ENCODE peak calls at places on chromosome 2, in seven cellular contexts. C is neuronal stem cell, X is fibroblast of lung, Z is lung, O is GM23248, M is left ventricle myocardium inferior, R is hepatocyte. L is an unnamed sample. For H3K4me1, the result is how much of the 10 kb centered on the place peaks cover.

GRCh38 chr2:113117594-113118262 is 9.7 kb upstream of the IL1RN start:
- DNase-seq in C (no peak), X (peak), Z (peak), O (peak), M (no peak), R (peak), L (peak)

GRCh38 chr2:17574406-17575073 is 34.0 kb downstream of the VSNL1 start:
- DNase-seq in C (no peak), X (no peak), Z (no peak), O (no peak), M (no peak), R (no peak), L (no peak)

GRCh38 chr2:201357216-201357615 is at the start of gene FLACC1:
- DNase-seq in C (peak), X (peak), Z (peak), O (peak), M (no peak), R (peak), L (no peak)

GRCh38 chr2:56208380-56208779 is 24.6 kb downstream of the CCDC85A start:
- DNase-seq in C (no peak), X (no peak), Z (no peak), O (no peak), M (no peak), R (no peak), L (peak)

GRCh38 chr2:1938986-1939385 is 194.7 kb upstream of the PXDN start:
- DNase-seq in C (no peak), X (no peak), Z (no peak), O (no peak), M (no peak), R (no peak), L (no peak)

GRCh38 chr2:172088245-172089004 is 3.1 kb downstream of the DLX1 start:
- DNase-seq in C (peak), X (no peak), Z (no peak), O (no peak), M (no peak), R (no peak), L (peak)

GRCh38 chr2:41994177-41994576 is 53.6 kb upstream of the PKDCC start:
- DNase-seq in C (no peak), X (peak), Z (no peak), O (peak), M (no peak), R (no peak), L (no peak)

GRCh38 chr2:85183078-85183477 is 49.9 kb downstream of the TCF7L1 start:
- DNase-seq in C (no peak), X (no peak), Z (no peak), O (peak), M (no peak), R (no peak), L (no peak)

GRCh38 chr2:74379851-74380789 is at the start of gene DCTN1:
- DNase-seq in C (peak), X (peak), Z (no peak), O (peak), M (peak), R (peak), L (no peak)

GRCh38 chr2:102520801-102521200 is 47.8 kb downstream of the SLC9A4 start:
- DNase-seq in C (no peak), X (no peak), Z (no peak), O (no peak), M (no peak), R (peak), L (no peak)

GRCh38 chr2:28510184-28510583 is 14.3 kb downstream of the PLB1 start:
- DNase-seq in C (no peak), X (no peak), Z (no peak), O (no peak), M (peak), R (no peak), L (peak)

GRCh38 chr2:220006152-220006551 is 378.7 kb downstream of the SLC4A3 start:
- DNase-seq in C (no peak), X (peak), Z (no peak), O (peak), M (no peak), R (no peak), L (no peak)

GRCh38 chr2:127226520-127227263 is 6.6 kb upstream of the CYP27C1 start:
- DNase-seq in C (no peak), X (peak), Z (peak), O (peak), M (no peak), R (peak), L (no peak)

GRCh38 chr2:174931724-174932123 is 73.5 kb downstream of the CHN1 start:
- DNase-seq in C (no peak), X (peak), Z (no peak), O (peak), M (no peak), R (no peak), L (no peak)

GRCh38 chr2:96952976-96953610 is 33.3 kb downstream of the FAM178B start:
- DNase-seq in C (no peak), X (peak), Z (peak), O (no peak), M (no peak), R (peak), L (no peak)

DNA sequence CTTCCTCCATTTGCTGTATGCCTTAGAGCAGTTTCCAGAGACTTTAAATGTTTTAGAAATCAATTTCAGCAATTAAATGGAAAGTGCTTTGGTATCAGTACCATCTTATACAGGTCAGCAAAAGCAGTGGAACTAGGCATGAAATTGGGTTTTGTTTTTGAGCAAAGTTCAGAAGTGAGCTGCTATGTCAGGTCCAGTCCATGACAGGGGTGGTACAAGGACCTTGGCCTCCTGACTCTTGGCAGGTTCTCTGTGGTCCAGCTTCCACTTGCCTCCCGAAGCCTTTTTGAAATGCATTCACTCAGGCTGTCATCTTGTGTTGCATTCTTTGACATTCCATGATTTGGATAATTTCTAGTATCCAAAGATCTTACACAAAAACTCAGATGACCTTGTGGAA is 159.3 kb downstream of the ACOXL start:
- DNase-seq in C (no peak), X (no peak), Z (no peak), O (no peak), M (no peak), R (no peak), L (no peak)
- H3K4me1 ChIP-seq in C (under half), X (under half), Z (under half), O (under half), M (under half), R (under half), L (under half)

DNA sequence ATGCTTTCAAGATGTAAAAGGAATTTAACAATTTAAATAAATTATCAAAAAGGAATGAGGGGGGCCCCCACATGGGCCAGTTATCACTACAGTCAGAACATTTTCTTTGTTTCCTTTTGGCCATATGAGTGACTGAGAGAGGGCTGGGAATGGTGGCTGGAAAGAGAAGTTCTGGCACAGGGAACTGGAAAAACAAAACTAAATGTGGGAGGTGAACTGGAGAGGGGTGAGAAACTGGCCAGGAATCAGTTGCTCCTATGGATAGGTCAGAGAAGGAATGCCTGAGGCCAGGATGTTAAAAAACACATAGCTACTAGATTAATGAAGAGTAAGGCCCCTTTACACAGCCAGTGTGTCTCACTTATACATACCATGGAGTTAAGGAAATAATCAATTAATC is 121.0 kb downstream of the RBMS1 start:
- DNase-seq in C (no peak), X (peak), Z (no peak), O (peak), M (no peak), R (no peak), L (no peak)
- H3K27ac ChIP-seq in C (no peak), X (peak), Z (peak), O (peak), M (peak), R (no peak), L (peak)

GRCh38 chr2:100451734-100452133 is 18.5 kb upstream of the NMS start:
- DNase-seq in C (no peak), X (no peak), Z (no peak), O (no peak), M (no peak), R (no peak), L (no peak)

GRCh38 chr2:100446696-100447095 is 23.6 kb upstream of the NMS start:
- DNase-seq in C (no peak), X (no peak), Z (no peak), O (peak), M (no peak), R (no peak), L (no peak)
- H3K4me3 ChIP-seq in C (no peak), X (no peak), Z (no peak), O (no peak), M (no peak), R (no peak), L (no peak)

GRCh38 chr2:36455011-36455410 is 99.4 kb downstream of the CRIM1 start:
- DNase-seq in C (no peak), X (no peak), Z (no peak), O (no peak), M (no peak), R (no peak), L (no peak)
- H3K4me1 ChIP-seq in C (under half), X (half or more), Z (under half), O (half or more), M (half or more), R (under half), L (half or more)

GRCh38 chr2:67997528-67998267 is 65.1 kb downstream of the C1D start:
- DNase-seq in C (no peak), X (peak), Z (no peak), O (peak), M (no peak), R (no peak), L (no peak)

GRCh38 chr2:68000170-68000825 is 62.5 kb downstream of the C1D start:
- DNase-seq in C (no peak), X (no peak), Z (no peak), O (peak), M (no peak), R (no peak), L (peak)

GRCh38 chr2:67999332-67999731 is 63.5 kb downstream of the C1D start:
- DNase-seq in C (no peak), X (no peak), Z (no peak), O (no peak), M (no peak), R (no peak), L (no peak)

GRCh38 chr2:67994716-67995115 is 68.1 kb downstream of the C1D start:
- DNase-seq in C (no peak), X (no peak), Z (no peak), O (no peak), M (no peak), R (no peak), L (no peak)

DNA sequence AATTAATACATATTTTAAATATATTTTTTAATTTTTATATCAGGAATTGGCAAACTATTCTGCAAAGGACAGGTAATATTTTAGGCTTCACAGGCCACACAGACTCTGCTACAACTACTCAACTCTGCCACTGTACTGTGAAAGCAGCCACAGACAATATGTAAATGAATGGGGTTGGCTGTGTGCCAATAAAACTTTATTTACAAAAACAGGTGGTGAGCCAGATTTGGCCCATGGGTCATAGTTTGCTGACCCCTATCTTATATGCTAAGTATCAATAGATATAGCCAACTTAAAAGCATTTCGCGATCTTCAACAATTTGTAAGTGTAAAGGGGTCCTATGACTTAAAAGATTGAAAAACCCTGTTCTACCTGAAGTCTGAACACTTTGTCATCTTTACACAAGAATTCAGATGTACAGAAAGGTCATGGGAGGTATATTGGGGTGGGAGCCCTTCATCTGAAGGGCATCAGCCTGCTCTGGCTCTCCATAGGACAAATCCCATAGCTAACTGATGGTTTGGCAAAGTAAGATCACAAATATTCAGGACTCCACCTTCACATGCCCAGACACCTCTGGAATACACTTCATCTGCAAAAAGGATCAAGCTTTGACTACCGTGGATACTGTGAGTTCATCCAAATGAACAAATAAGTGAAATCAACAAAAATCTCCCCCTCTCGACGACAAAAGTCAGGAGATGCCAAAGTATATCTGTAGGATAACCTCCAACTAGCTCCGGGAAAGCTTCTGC is 65.9 kb downstream of the C1D start:
- DNase-seq in C (no peak), X (no peak), Z (no peak), O (peak), M (no peak), R (no peak), L (no peak)
- H3K27ac ChIP-seq in C (no peak), X (no peak), Z (no peak), O (peak), M (no peak), R (no peak), L (no peak)

DNA sequence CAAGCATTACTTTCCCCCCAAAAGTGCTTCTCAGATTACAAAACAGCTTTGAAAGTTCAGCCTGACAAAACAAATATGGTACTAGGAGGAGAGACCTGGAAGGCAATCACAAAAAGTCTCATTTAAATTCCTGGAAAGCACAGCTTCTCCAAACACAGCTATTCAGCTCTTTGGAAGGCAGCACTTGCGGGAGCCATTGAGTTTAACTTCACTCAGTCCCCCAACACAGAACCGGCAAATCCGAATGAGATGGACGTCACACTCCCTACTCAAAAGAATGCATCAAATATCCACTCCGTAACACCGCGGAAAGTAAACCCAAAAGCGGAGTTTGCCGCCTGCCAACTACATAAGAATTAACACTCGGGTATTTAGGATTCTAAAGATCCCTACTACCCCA is 641 bp downstream of the ST6GAL2 start:
- DNase-seq in C (peak), X (peak), Z (no peak), O (peak), M (no peak), R (no peak), L (no peak)
- H3K4me3 ChIP-seq in C (no peak), X (no peak), Z (no peak), O (no peak), M (peak), R (peak), L (peak)

GRCh38 chr2:130870161-130870485 is 33.4 kb downstream of the ARHGEF4 start:
- DNase-seq in C (no peak), X (no peak), Z (no peak), O (no peak), M (no peak), R (no peak), L (no peak)
- H3K4me1 ChIP-seq in C (half or more), X (under half), Z (under half), O (under half), M (under half), R (under half), L (under half)

GRCh38 chr2:132877923-132878322 is 207.9 kb upstream of the LYPD1 start:
- DNase-seq in C (no peak), X (no peak), Z (no peak), O (no peak), M (no peak), R (no peak), L (no peak)
- H3K27ac ChIP-seq in C (no peak), X (no peak), Z (no peak), O (no peak), M (no peak), R (no peak), L (no peak)